ENCODE peak calls at places on chromosomes 4 and X, in four cellular contexts. One of them, this sample, is unnamed.

GRCh38 chrX:15680401-15680800 is 15.8 kb upstream of the CLTRN start:
- DNase-seq in astrocyte of the spinal cord: peak
- DNase-seq in epithelial cell of esophagus: peak
- DNase-seq in cardiac fibroblast: peak
- DNase-seq in this sample: no peak

GRCh38 chrX:13341491-13342101 is 21.7 kb upstream of the ATXN3L start:
- DNase-seq in astrocyte of the spinal cord: peak
- DNase-seq in epithelial cell of esophagus: peak
- DNase-seq in cardiac fibroblast: peak
- DNase-seq in this sample: no peak

GRCh38 chrX:16039834-16040233 is 83.5 kb upstream of the GRPR start:
- DNase-seq in astrocyte of the spinal cord: no peak
- DNase-seq in epithelial cell of esophagus: no peak
- DNase-seq in cardiac fibroblast: no peak
- DNase-seq in this sample: no peak

GRCh38 chrX:340641-341423 is 22.2 kb upstream of the GTPBP6 start:
- DNase-seq in astrocyte of the spinal cord: no peak
- DNase-seq in epithelial cell of esophagus: no peak
- DNase-seq in cardiac fibroblast: no peak
- DNase-seq in this sample: no peak

GRCh38 chr4:80471701-80472100 is 136.2 kb downstream of the CFAP299 start:
- DNase-seq in astrocyte of the spinal cord: peak
- DNase-seq in epithelial cell of esophagus: peak
- DNase-seq in cardiac fibroblast: no peak
- DNase-seq in this sample: no peak

GRCh38 chr4:73947239-73947985 is 34.4 kb downstream of the PF4 start:
- DNase-seq in astrocyte of the spinal cord: no peak
- DNase-seq in epithelial cell of esophagus: no peak
- DNase-seq in cardiac fibroblast: no peak
- DNase-seq in this sample: no peak

GRCh38 chr4:183905593-183906485 is 732 bp downstream of the STOX2 start:
- DNase-seq in astrocyte of the spinal cord: peak
- DNase-seq in epithelial cell of esophagus: peak
- DNase-seq in cardiac fibroblast: peak
- DNase-seq in this sample: no peak

GRCh38 chr4:150305995-150306394 is 227.8 kb downstream of the DCLK2 start:
- DNase-seq in astrocyte of the spinal cord: peak
- DNase-seq in epithelial cell of esophagus: peak
- DNase-seq in cardiac fibroblast: peak
- DNase-seq in this sample: peak

GRCh38 chrX:9278475-9279270 is 186.2 kb upstream of the TBL1X start:
- DNase-seq in astrocyte of the spinal cord: peak
- DNase-seq in epithelial cell of esophagus: no peak
- DNase-seq in cardiac fibroblast: no peak
- DNase-seq in this sample: no peak

GRCh38 chr4:63583561-63583960 is 825.7 kb downstream of the TECRL start:
- DNase-seq in astrocyte of the spinal cord: no peak
- DNase-seq in epithelial cell of esophagus: no peak
- DNase-seq in cardiac fibroblast: no peak
- DNase-seq in this sample: no peak

GRCh38 chr4:39037491-39037825 is 5.2 kb upstream of the TMEM156 start:
- DNase-seq in astrocyte of the spinal cord: peak
- DNase-seq in epithelial cell of esophagus: peak
- DNase-seq in cardiac fibroblast: peak
- DNase-seq in this sample: no peak

GRCh38 chrX:114626323-114626722 is 42.4 kb downstream of the HTR2C start:
- DNase-seq in astrocyte of the spinal cord: peak
- DNase-seq in epithelial cell of esophagus: peak
- DNase-seq in cardiac fibroblast: peak
- DNase-seq in this sample: no peak

GRCh38 chrX:102517331-102517730 is 792 bp upstream of the TMSB15A start:
- DNase-seq in astrocyte of the spinal cord: peak
- DNase-seq in epithelial cell of esophagus: peak
- DNase-seq in cardiac fibroblast: peak
- DNase-seq in this sample: no peak

GRCh38 chrX:134604701-134605271 is 53.5 kb downstream of the PLAC1 start:
- DNase-seq in astrocyte of the spinal cord: no peak
- DNase-seq in epithelial cell of esophagus: peak
- DNase-seq in cardiac fibroblast: peak
- DNase-seq in this sample: no peak

GRCh38 chr4:146585761-146586333 is 52.8 kb upstream of the POU4F2 start:
- DNase-seq in astrocyte of the spinal cord: peak
- DNase-seq in epithelial cell of esophagus: peak
- DNase-seq in cardiac fibroblast: peak
- DNase-seq in this sample: peak

GRCh38 chrX:63581390-63581789 is 203.6 kb downstream of the ARHGEF9 start:
- DNase-seq in astrocyte of the spinal cord: no peak
- DNase-seq in epithelial cell of esophagus: peak
- DNase-seq in cardiac fibroblast: no peak
- DNase-seq in this sample: no peak

GRCh38 chrX:48470833-48471118 is 716 bp upstream of the SLC38A5 start:
- DNase-seq in astrocyte of the spinal cord: no peak
- DNase-seq in epithelial cell of esophagus: no peak
- DNase-seq in cardiac fibroblast: no peak
- DNase-seq in this sample: no peak

GRCh38 chrX:48470110-48470832 is at the start of gene SLC38A5:
- DNase-seq in astrocyte of the spinal cord: no peak
- DNase-seq in epithelial cell of esophagus: no peak
- DNase-seq in cardiac fibroblast: no peak
- DNase-seq in this sample: no peak

GRCh38 chrX:48468247-48468671 is 1.8 kb downstream of the SLC38A5 start:
- DNase-seq in astrocyte of the spinal cord: no peak
- DNase-seq in epithelial cell of esophagus: peak
- DNase-seq in cardiac fibroblast: no peak
- DNase-seq in this sample: no peak

GRCh38 chrX:48467331-48467761 is 2.7 kb downstream of the SLC38A5 start:
- DNase-seq in astrocyte of the spinal cord: no peak
- DNase-seq in epithelial cell of esophagus: no peak
- DNase-seq in cardiac fibroblast: no peak
- DNase-seq in this sample: no peak

DNA sequence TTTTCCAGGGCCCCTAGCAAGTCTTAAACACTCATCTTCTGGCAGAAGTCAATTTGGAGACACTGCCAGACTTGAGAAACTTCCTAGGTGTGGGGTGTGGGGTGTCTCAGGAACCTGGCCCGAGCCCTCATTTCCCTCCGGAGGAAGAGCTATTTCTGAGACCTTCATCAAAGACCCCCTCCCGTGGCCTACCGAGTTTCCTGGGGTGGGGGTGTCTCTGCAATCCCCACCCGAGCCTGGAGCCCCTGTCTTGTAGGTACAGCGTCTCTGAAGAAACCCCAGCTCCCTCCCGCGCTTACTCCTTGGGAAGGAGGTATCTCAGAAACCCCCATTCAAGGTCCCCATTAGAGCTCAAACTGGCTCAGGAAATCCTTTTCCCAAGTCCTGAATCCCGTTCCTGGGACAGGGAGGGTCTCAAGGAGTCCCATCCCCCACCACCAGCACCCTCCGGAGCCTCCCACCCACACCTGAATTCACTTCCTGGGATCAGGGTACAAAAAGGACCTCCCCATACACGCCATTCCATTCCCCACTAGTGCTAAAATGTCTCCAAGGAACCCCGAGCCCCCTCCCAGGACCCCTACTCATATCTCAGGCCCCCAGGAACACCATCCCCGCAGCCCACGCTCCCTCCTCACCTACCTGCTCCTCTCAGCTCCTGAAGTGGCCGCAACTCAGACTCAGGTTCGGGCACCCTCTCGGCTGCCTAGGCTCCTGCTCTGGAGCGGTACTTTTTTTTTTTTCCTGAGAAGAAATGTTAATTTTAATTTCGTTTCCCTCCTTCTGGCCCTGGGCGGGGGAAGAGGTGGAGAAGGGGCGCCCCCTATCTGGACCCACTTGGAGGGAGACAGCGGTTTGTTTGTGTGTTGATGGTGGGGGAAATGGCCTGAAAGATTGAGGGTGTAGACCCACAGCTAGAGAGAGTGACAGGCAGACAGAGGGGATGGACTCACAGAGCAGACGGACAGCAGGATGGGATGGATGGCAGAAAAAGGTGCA is 1.1 kb downstream of the SLC38A5 start:
- DNase-seq in astrocyte of the spinal cord: no peak
- DNase-seq in epithelial cell of esophagus: no peak
- DNase-seq in cardiac fibroblast: no peak
- DNase-seq in this sample: no peak
- TF ChIP-seq CTCF in astrocyte of the spinal cord: peak
- TF ChIP-seq CTCF in epithelial cell of esophagus: no peak
- TF ChIP-seq CTCF in cardiac fibroblast: no peak
- TF ChIP-seq CTCF in this sample: no peak

GRCh38 chr4:3434891-3435683 is 6.7 kb upstream of the HGFAC start:
- DNase-seq in astrocyte of the spinal cord: no peak
- DNase-seq in epithelial cell of esophagus: no peak
- DNase-seq in cardiac fibroblast: no peak
- DNase-seq in this sample: no peak
- TF ChIP-seq CTCF in astrocyte of the spinal cord: peak
- TF ChIP-seq CTCF in epithelial cell of esophagus: peak
- TF ChIP-seq CTCF in cardiac fibroblast: peak
- TF ChIP-seq CTCF in this sample: no peak

GRCh38 chr4:28225689-28226353 is 1365.2 kb downstream of the STIM2 start:
- DNase-seq in astrocyte of the spinal cord: no peak
- DNase-seq in epithelial cell of esophagus: peak
- DNase-seq in cardiac fibroblast: peak
- DNase-seq in this sample: no peak
- TF ChIP-seq CTCF in astrocyte of the spinal cord: no peak
- TF ChIP-seq CTCF in epithelial cell of esophagus: no peak
- TF ChIP-seq CTCF in cardiac fibroblast: peak
- TF ChIP-seq CTCF in this sample: no peak

GRCh38 chrX:81957318-81957717 is 755.4 kb downstream of the SH3BGRL start:
- DNase-seq in astrocyte of the spinal cord: no peak
- DNase-seq in epithelial cell of esophagus: no peak
- DNase-seq in cardiac fibroblast: no peak
- DNase-seq in this sample: no peak

GRCh38 chrX:81957900-81958545 is 756.1 kb downstream of the SH3BGRL start:
- DNase-seq in astrocyte of the spinal cord: no peak
- DNase-seq in epithelial cell of esophagus: peak
- DNase-seq in cardiac fibroblast: peak
- DNase-seq in this sample: no peak
- TF ChIP-seq CTCF in astrocyte of the spinal cord: no peak
- TF ChIP-seq CTCF in epithelial cell of esophagus: no peak
- TF ChIP-seq CTCF in cardiac fibroblast: no peak
- TF ChIP-seq CTCF in this sample: no peak

GRCh38 chr4:169106696-169107229 is 96.7 kb upstream of the CBR4 start:
- DNase-seq in astrocyte of the spinal cord: no peak
- DNase-seq in epithelial cell of esophagus: peak
- DNase-seq in cardiac fibroblast: no peak
- DNase-seq in this sample: no peak
- TF ChIP-seq CTCF in astrocyte of the spinal cord: no peak
- TF ChIP-seq CTCF in epithelial cell of esophagus: no peak
- TF ChIP-seq CTCF in cardiac fibroblast: no peak
- TF ChIP-seq CTCF in this sample: no peak

GRCh38 chr4:155497306-155497705 is 120.5 kb upstream of the MAP9 start:
- DNase-seq in astrocyte of the spinal cord: no peak
- DNase-seq in epithelial cell of esophagus: no peak
- DNase-seq in cardiac fibroblast: no peak
- DNase-seq in this sample: no peak
- TF ChIP-seq CTCF in astrocyte of the spinal cord: no peak
- TF ChIP-seq CTCF in epithelial cell of esophagus: peak
- TF ChIP-seq CTCF in cardiac fibroblast: peak
- TF ChIP-seq CTCF in this sample: no peak

GRCh38 chr4:133584714-133585113 is 435.6 kb downstream of the PCDH10 start:
- DNase-seq in astrocyte of the spinal cord: no peak
- DNase-seq in epithelial cell of esophagus: no peak
- DNase-seq in cardiac fibroblast: no peak
- DNase-seq in this sample: no peak
- TF ChIP-seq CTCF in astrocyte of the spinal cord: no peak
- TF ChIP-seq CTCF in epithelial cell of esophagus: no peak
- TF ChIP-seq CTCF in cardiac fibroblast: no peak
- TF ChIP-seq CTCF in this sample: no peak